ENCODE peak calls at places on chromosomes 12 and 14, in four cellular contexts. H is esophagus muscularis mucosa, W is stomach, Y is HepG2. N is an unnamed sample.

GRCh38 chr12:75944097-75944904 is 87.3 kb downstream of the PHLDA1 start:
- DNase-seq in W (no peak), H (no peak), Y (peak; percentile 97), N (no peak)

GRCh38 chr12:46219892-46220655 is 48.8 kb downstream of the SLC38A1 start:
- DNase-seq in Y (peak; percentile 30), H (no peak), W (no peak), N (no peak)

GRCh38 chr12:9692909-9693308 is 23.4 kb downstream of the CLEC2D start:
- DNase-seq in W (no peak), Y (no peak), H (no peak), N (no peak)

GRCh38 chr14:38646391-38646790 is 390.5 kb upstream of the CLEC14A start:
- DNase-seq in Y (no peak), H (no peak), W (no peak), N (no peak)

GRCh38 chr14:51523243-51523642 is 128.5 kb upstream of the FRMD6 start:
- DNase-seq in H (no peak), W (no peak), Y (no peak), N (no peak)

GRCh38 chr14:96077983-96078686 is 39.0 kb downstream of the C14orf132 start:
- DNase-seq in H (no peak), Y (no peak), W (no peak), N (peak; percentile 35)

GRCh38 chr12:54030889-54031860 is 1.7 kb upstream of the HOXC5 start:
- DNase-seq in H (no peak), Y (no peak), W (no peak), N (no peak)

GRCh38 chr12:129002447-129002846 is 149.2 kb downstream of the GLT1D1 start:
- DNase-seq in W (no peak), H (no peak), Y (no peak), N (no peak)

GRCh38 chr14:68173227-68173972 is 353.8 kb downstream of the RAD51B start:
- DNase-seq in Y (no peak), H (no peak), W (no peak), N (no peak)

GRCh38 chr14:92687681-92688433 is 60.6 kb downstream of the LGMN start:
- DNase-seq in Y (no peak), H (no peak), W (peak; percentile 62), N (peak; percentile 76)

GRCh38 chr14:100348779-100349708 is 25.9 kb downstream of the SLC25A47 start:
- DNase-seq in Y (no peak), W (no peak), H (no peak), N (no peak)

GRCh38 chr14:60093606-60094005 is 1.9 kb downstream of the PCNX4 start:
- DNase-seq in H (no peak), W (no peak), Y (no peak), N (no peak)

GRCh38 chr14:90091393-90091792 is 29.6 kb downstream of the KCNK13 start:
- DNase-seq in W (no peak), Y (no peak), H (peak; percentile 74), N (no peak)

GRCh38 chr14:103613517-103613916 is 15.5 kb upstream of the KLC1 start:
- DNase-seq in W (no peak), Y (peak; percentile 54), H (no peak), N (no peak)

GRCh38 chr12:128797119-128798118 is 26.3 kb downstream of the SLC15A4 start:
- DNase-seq in Y (no peak), W (no peak), H (no peak), N (peak; percentile 46)

GRCh38 chr12:9992296-9992695 is 6.6 kb downstream of the CLEC1B start:
- DNase-seq in W (no peak), H (no peak), Y (no peak), N (no peak)

DNA sequence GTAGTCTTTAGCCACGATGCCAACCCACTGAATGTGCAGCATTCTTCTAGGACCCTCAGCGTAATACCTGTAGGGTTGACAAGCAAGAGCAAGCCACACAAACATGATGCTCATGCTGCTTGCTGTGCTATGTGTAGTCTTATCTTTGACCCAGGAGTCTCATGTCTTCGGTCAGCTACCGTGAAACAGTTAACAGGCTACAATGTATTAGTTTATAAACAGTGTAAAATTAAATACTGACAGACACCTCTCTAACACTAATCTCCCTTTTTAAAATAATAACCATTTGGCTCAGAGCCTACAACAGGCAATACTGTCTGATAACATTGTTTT is 1.9 kb downstream of the EAPP start:
- DNase-seq in Y (no peak), W (no peak), H (no peak), N (no peak)
- H3K4me3 ChIP-seq in Y (peak overlapping the region; percentile 99), W (peak overlapping the region; percentile 64), H (no peak overlapping the region), N (no peak overlapping the region)

GRCh38 chr12:52036587-52037171 is 14.6 kb upstream of the NR4A1 start:
- DNase-seq in Y (no peak), W (peak; percentile 94), H (no peak), N (peak; percentile 97)
- TF ChIP-seq POLR2AphosphoS5 in Y (no peak), W (peak; percentile 94), H (peak; percentile 93), N (peak; percentile 96)

GRCh38 chr12:94790822-94791221 is 140.5 kb upstream of the TMCC3 start:
- DNase-seq in W (no peak), Y (no peak), H (no peak), N (no peak)
- H3K4me3 ChIP-seq in W (no peak overlapping the region), Y (no peak overlapping the region), H (no peak overlapping the region), N (no peak overlapping the region)

GRCh38 chr12:116968986-116969385 is 58.2 kb downstream of the FBXW8 start:
- DNase-seq in Y (no peak), W (no peak), H (no peak), N (no peak)

GRCh38 chr12:116964004-116964739 is 53.4 kb downstream of the FBXW8 start:
- DNase-seq in H (no peak), Y (no peak), W (no peak), N (no peak)

GRCh38 chr12:116964740-116965090 is 54.0 kb downstream of the FBXW8 start:
- DNase-seq in W (no peak), H (no peak), Y (no peak), N (no peak)

GRCh38 chr12:116971222-116971621 is 60.5 kb downstream of the FBXW8 start:
- DNase-seq in Y (no peak), W (no peak), H (no peak), N (no peak)

DNA sequence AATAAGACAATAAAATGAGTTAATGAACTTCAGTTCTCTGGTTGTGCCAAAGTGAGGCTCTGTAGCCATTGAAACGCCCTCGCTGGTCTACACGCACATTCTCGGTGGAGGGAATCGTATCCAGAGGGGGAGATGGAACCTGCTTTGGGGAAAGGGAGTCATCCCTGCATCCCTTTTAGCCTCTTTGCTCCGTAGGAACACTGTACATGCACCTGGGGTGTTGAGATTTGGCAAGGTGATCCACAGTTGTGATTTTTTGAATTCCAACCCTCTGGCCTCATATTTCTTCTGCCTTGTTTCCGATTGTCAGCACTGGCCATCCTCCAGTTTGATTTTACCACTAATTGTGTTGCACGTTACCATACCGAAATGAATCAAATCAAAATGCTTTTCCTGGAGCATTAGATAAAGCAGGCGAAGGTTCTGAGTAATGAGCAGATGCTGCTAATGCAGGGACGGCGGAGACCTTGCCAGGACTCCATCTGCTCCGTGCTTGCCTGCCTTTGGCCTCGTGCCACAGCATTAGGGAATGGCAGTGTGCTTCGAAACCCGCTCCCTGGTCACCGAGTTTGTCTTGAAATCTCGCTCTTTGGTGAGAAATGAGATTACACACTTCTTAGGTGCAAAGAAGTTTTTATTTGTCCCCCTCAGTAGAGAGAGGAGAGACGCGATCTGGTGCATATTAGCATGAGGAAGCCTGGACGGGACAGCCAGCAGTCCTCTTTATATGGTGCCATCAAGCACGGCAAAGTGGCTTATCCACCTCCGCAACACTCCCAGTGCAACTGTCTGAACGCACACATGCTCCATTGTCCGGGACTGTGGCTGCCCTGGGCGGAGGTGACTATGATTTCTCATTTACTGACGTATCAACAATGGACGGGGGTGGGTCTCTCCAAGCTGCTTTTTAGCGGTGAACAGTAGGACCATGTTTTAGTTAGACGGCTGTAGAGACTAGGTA is 59.1 kb downstream of the FBXW8 start:
- DNase-seq in W (no peak), H (no peak), Y (no peak), N (peak; percentile 73)
- TF ChIP-seq POLR2AphosphoS5 in W (no peak), H (no peak), Y (no peak), N (no peak)

GRCh38 chr12:50926415-50926814 is 25.9 kb upstream of the HIGD1C start:
- DNase-seq in Y (no peak), W (no peak), H (no peak), N (no peak)

GRCh38 chr12:50929831-50930230 is 22.5 kb upstream of the HIGD1C start:
- DNase-seq in W (no peak), Y (no peak), H (no peak), N (no peak)

GRCh38 chr12:50927356-50927755 is 25.0 kb upstream of the HIGD1C start:
- DNase-seq in H (no peak), Y (no peak), W (no peak), N (no peak)

GRCh38 chr12:50927766-50928224 is 24.5 kb upstream of the HIGD1C start:
- DNase-seq in Y (no peak), H (no peak), W (no peak), N (no peak)

GRCh38 chr12:50928392-50928791 is 24.0 kb upstream of the HIGD1C start:
- DNase-seq in W (no peak), H (no peak), Y (no peak), N (no peak)
- H3K4me3 ChIP-seq in W (peak overlapping the region; percentile 85), H (peak overlapping the region; percentile 79), Y (peak overlapping the region; percentile 85), N (peak overlapping the region; percentile 65)

N was measured in sigmoid colon.